ENCODE peak calls at places on chromosomes 2 and 18, in ten cellular contexts. H is iPS DF 6.9, E is adrenal gland, F is cardiac muscle cell, X is right cardiac atrium, A is mesendoderm, I is SK-N-SH, Z is endodermal cell, U is A549, P is right lobe of liver. W is an unnamed sample.

GRCh38 chr2:118443596-118443995 is 355.3 kb downstream of the INSIG2 start:
- DNase-seq in A (peak), E (no peak), I (no peak), F (peak), Z (no peak), U (no peak), X (no peak), H (no peak), P (no peak), W (no peak)

GRCh38 chr2:158191076-158191566 is 89.4 kb downstream of the UPP2 start:
- DNase-seq in E (no peak), P (no peak), Z (no peak), A (no peak), X (no peak), I (no peak), U (no peak), F (no peak), H (no peak), W (no peak)

GRCh38 chr2:190270298-190270697 is 49.3 kb downstream of the HIBCH start:
- DNase-seq in E (no peak), U (peak), A (no peak), Z (no peak), P (no peak), H (no peak), I (no peak), X (no peak), F (no peak), W (no peak)

GRCh38 chr2:164810843-164811242 is 30.8 kb downstream of the COBLL1 start:
- DNase-seq in Z (no peak), X (no peak), F (peak), E (no peak), P (no peak), A (no peak), U (no peak), I (no peak), H (no peak), W (no peak)

GRCh38 chr18:22466608-22467390 is 49.1 kb upstream of the CTAGE1 start:
- DNase-seq in F (peak), U (peak), P (no peak), H (no peak), X (no peak), A (no peak), E (peak), Z (no peak), I (no peak), W (no peak)

GRCh38 chr18:5393779-5394178 is 98.3 kb upstream of the ZBTB14 start:
- DNase-seq in X (no peak), A (peak), E (no peak), U (no peak), Z (no peak), P (no peak), H (no peak), F (peak), I (no peak), W (no peak)

GRCh38 chr2:88692187-88692586 is 714 bp downstream of the RPIA start:
- DNase-seq in A (peak), I (peak), F (peak), E (peak), Z (peak), P (no peak), H (no peak), X (no peak), U (peak), W (no peak)

GRCh38 chr2:223822818-223823217 is 14.6 kb downstream of the AP1S3 start:
- DNase-seq in H (no peak), A (no peak), F (no peak), P (no peak), I (no peak), X (no peak), E (no peak), Z (no peak), U (no peak), W (no peak)

GRCh38 chr2:140509765-140510164 is 1621.1 kb downstream of the LRP1B start:
- DNase-seq in E (no peak), U (no peak), F (no peak), P (no peak), X (no peak), H (no peak), A (no peak), Z (no peak), I (no peak), W (no peak)

GRCh38 chr18:8397034-8397433 is 212.2 kb upstream of the RAB12 start:
- DNase-seq in U (no peak), A (no peak), E (no peak), H (no peak), P (no peak), Z (peak), I (peak), F (no peak), X (no peak), W (no peak)

GRCh38 chr18:68436485-68436884 is 278.4 kb downstream of the TMX3 start:
- DNase-seq in H (no peak), Z (no peak), X (no peak), A (no peak), U (no peak), F (peak), I (no peak), P (no peak), E (no peak), W (peak)

GRCh38 chr2:106868199-106868598 is 17.8 kb downstream of the ST6GAL2 start:
- DNase-seq in U (no peak), E (no peak), F (no peak), P (no peak), Z (peak), I (no peak), H (no peak), A (peak), X (no peak), W (no peak)
- H3K27ac ChIP-seq in U (no peak), E (no peak), F (no peak), P (no peak), Z (peak), I (no peak), H (no peak), A (no peak), X (no peak), W (no peak)

GRCh38 chr18:33854086-33854826 is 276.2 kb downstream of the ASXL3 start:
- DNase-seq in P (no peak), E (no peak), X (no peak), H (no peak), A (no peak), I (no peak), U (no peak), Z (no peak), F (no peak), W (no peak)

GRCh38 chr18:33844232-33844631 is 266.2 kb downstream of the ASXL3 start:
- DNase-seq in A (no peak), Z (no peak), H (no peak), U (no peak), P (no peak), X (no peak), I (no peak), F (no peak), E (no peak), W (no peak)

GRCh38 chr18:33854827-33855139 is 276.8 kb downstream of the ASXL3 start:
- DNase-seq in U (no peak), E (no peak), Z (no peak), I (no peak), F (no peak), H (no peak), A (no peak), P (no peak), X (no peak), W (no peak)

GRCh38 chr18:33851546-33852078 is 273.6 kb downstream of the ASXL3 start:
- DNase-seq in A (no peak), Z (no peak), U (no peak), F (no peak), P (no peak), E (no peak), H (no peak), X (no peak), I (no peak), W (no peak)

DNA sequence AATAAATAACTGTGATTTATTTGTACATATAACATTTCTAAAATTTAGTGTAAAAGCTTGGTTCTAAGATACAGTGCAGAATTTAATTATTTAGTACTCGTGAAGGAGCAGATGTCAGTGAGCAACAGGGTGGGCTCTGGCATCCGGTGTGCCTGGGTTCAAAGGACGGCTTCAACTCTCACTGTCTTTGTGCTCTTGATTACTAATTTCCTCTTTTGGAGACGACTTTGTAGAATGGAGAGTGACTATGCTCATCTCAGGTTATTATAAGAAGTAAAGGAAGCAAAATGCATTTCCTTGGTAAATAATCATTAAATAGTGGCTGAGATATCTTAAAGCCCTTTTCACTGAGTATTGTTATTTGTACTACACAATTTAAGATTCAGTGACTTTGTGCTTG is 271.7 kb downstream of the ASXL3 start:
- DNase-seq in H (no peak), F (no peak), X (no peak), Z (no peak), A (no peak), I (no peak), E (no peak), P (no peak), U (no peak), W (no peak)
- H3K27ac ChIP-seq in H (no peak), F (no peak), X (no peak), Z (no peak), A (no peak), I (no peak), E (no peak), P (no peak), U (no peak), W (no peak)

GRCh38 chr2:36965196-36965595 is 1.1 kb downstream of the STRN start:
- DNase-seq in E (no peak), P (no peak), X (no peak), U (no peak), F (peak), H (no peak), I (no peak), Z (no peak), A (peak), W (no peak)
- H3K27ac ChIP-seq in E (no peak), P (no peak), X (no peak), U (peak), F (peak), H (no peak), I (no peak), Z (no peak), A (no peak), W (peak)

GRCh38 chr2:108925735-108926134 is 63.3 kb downstream of the EDAR start:
- DNase-seq in H (no peak), A (no peak), E (no peak), U (no peak), X (no peak), F (no peak), Z (no peak), I (no peak), P (no peak), W (no peak)
- H3K27ac ChIP-seq in H (no peak), A (no peak), E (no peak), U (no peak), X (no peak), F (no peak), Z (no peak), I (no peak), P (no peak), W (no peak)

W was measured in SK-N-MC.